ENCODE peak calls at places on chromosomes 7 and 10, in eight cellular contexts. R, L, E, C, T, Z, B and K are unnamed samples. For H3K9me3, the result is how much of the 10 kb centered on the place peaks cover.

GRCh38 chr10:100043344-100043743 is 33.6 kb upstream of the DNMBP start:
- DNase-seq in R (peak), L (no peak), E (no peak), C (no peak), T (no peak), Z (no peak), B (no peak), K (no peak)

GRCh38 chr10:113133497-113133896 is 183.4 kb downstream of the TCF7L2 start:
- DNase-seq in R (no peak), L (no peak), E (no peak), C (no peak), T (no peak), Z (no peak), B (no peak), K (no peak)

GRCh38 chr7:142478479-142479220 is 220.8 kb upstream of the PRSS58 start:
- DNase-seq in R (peak), L (no peak), E (no peak), C (no peak), T (no peak), Z (no peak), B (no peak), K (peak)

GRCh38 chr7:133887459-133887858 is 239.7 kb upstream of the LRGUK start:
- DNase-seq in R (no peak), L (no peak), E (no peak), C (no peak), T (no peak), Z (no peak), B (no peak), K (no peak)

GRCh38 chr7:18354686-18355085 is 140.9 kb upstream of the HDAC9 start:
- DNase-seq in R (no peak), L (no peak), E (no peak), C (no peak), T (no peak), Z (no peak), B (no peak), K (no peak)

GRCh38 chr10:44756235-44756634 is 154.9 kb upstream of the TMEM72 start:
- DNase-seq in R (no peak), L (no peak), E (no peak), C (peak), T (no peak), Z (no peak), B (no peak), K (no peak)

GRCh38 chr10:69786791-69787190 is 14.9 kb upstream of the COL13A1 start:
- DNase-seq in R (no peak), L (no peak), E (no peak), C (no peak), T (no peak), Z (no peak), B (no peak), K (no peak)

GRCh38 chr10:10798543-10799192 is 219.0 kb upstream of the CELF2 start:
- DNase-seq in R (no peak), L (peak), E (no peak), C (no peak), T (no peak), Z (no peak), B (no peak), K (peak)

GRCh38 chr7:73879977-73880681 is 19.2 kb downstream of the TMEM270 start:
- DNase-seq in R (no peak), L (no peak), E (no peak), C (no peak), T (peak), Z (no peak), B (no peak), K (peak)

GRCh38 chr10:83012866-83013265 is 1126.4 kb upstream of the GHITM start:
- DNase-seq in R (no peak), L (no peak), E (no peak), C (no peak), T (no peak), Z (no peak), B (no peak), K (no peak)

GRCh38 chr7:48637382-48637781 is 287.0 kb upstream of the CDC14C start:
- DNase-seq in R (no peak), L (no peak), E (no peak), C (no peak), T (no peak), Z (no peak), B (no peak), K (no peak)

GRCh38 chr7:131501422-131501821 is 55.0 kb downstream of the PODXL start:
- DNase-seq in R (peak), L (no peak), E (no peak), C (no peak), T (no peak), Z (peak), B (no peak), K (no peak)

GRCh38 chr7:105389090-105389650 is 449 bp upstream of the SRPK2 start:
- DNase-seq in R (peak), L (peak), E (no peak), C (peak), T (no peak), Z (peak), B (no peak), K (peak)

GRCh38 chr7:24729365-24730017 is 27.8 kb downstream of the GSDME start:
- DNase-seq in R (no peak), L (peak), E (no peak), C (no peak), T (peak), Z (no peak), B (no peak), K (no peak)

GRCh38 chr7:141359740-141360413 is 191.3 kb upstream of the AGK start:
- DNase-seq in R (no peak), L (no peak), E (no peak), C (no peak), T (no peak), Z (no peak), B (no peak), K (no peak)

GRCh38 chr7:110569486-110569885 is 521.4 kb upstream of the LRRN3 start:
- DNase-seq in R (no peak), L (no peak), E (no peak), C (no peak), T (no peak), Z (no peak), B (no peak), K (no peak)

GRCh38 chr10:108779501-108779900 is 1143.8 kb downstream of the XPNPEP1 start:
- DNase-seq in R (no peak), L (no peak), E (no peak), C (no peak), T (no peak), Z (no peak), B (no peak), K (no peak)

GRCh38 chr7:94656925-94657731 is 1.2 kb upstream of the SGCE start:
- DNase-seq in R (peak), L (no peak), E (no peak), C (peak), T (no peak), Z (peak), B (peak), K (no peak)

GRCh38 chr7:133853706-133854276 is 273.3 kb upstream of the LRGUK start:
- DNase-seq in R (peak), L (no peak), E (no peak), C (no peak), T (peak), Z (no peak), B (no peak), K (no peak)

DNA sequence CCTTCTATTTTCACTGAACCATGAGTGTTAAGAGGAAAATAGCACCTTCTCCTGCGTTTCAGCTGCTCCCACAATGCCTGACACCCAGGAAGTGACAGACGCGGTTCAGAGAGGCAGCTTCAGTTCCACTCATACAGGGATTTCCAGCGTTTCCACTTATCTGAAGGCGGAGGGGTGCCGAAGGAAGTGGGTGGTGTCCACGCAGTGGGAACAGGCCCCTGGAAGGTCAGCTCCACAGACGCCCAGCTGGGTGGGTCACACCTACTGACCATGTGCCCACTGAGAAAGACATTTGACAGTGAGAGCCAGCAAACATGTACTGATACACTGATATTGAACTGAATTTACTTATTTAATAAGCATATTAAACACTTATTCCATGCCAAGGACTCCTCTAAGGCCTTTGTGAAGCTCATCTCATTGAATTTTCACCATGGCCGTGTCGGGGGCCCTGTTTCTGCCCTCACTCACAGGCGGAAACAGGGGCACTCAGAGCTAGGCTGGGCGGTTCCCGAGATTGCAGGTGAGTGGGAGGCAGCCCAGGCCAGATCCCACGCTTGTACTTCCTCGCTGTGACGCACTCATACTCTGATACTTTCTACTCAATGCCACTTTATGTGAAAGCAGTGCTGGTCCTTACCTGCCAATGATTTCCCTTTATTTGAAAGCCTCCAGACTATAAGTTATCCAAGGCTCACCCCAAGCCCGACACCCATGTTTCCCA is 96.8 kb downstream of the TCERG1L start:
- DNase-seq in R (no peak), L (peak), E (no peak), C (no peak), T (no peak), Z (no peak), B (no peak), K (peak)
- H3K9me3 ChIP-seq in R (under half), L (under half), E (under half), C (under half), T (under half), Z (under half), B (under half), K (under half)

GRCh38 chr7:158185653-158186052 is 402.0 kb downstream of the PTPRN2 start:
- DNase-seq in R (no peak), L (no peak), E (no peak), C (no peak), T (no peak), Z (no peak), B (no peak), K (no peak)

GRCh38 chr7:158186406-158186805 is 401.2 kb downstream of the PTPRN2 start:
- DNase-seq in R (no peak), L (no peak), E (no peak), C (no peak), T (no peak), Z (no peak), B (no peak), K (no peak)

GRCh38 chr7:158190756-158191155 is 396.9 kb downstream of the PTPRN2 start:
- DNase-seq in R (no peak), L (no peak), E (no peak), C (no peak), T (no peak), Z (no peak), B (peak), K (no peak)

GRCh38 chr7:158188676-158189075 is 398.9 kb downstream of the PTPRN2 start:
- DNase-seq in R (no peak), L (no peak), E (no peak), C (no peak), T (no peak), Z (no peak), B (peak), K (no peak)

DNA sequence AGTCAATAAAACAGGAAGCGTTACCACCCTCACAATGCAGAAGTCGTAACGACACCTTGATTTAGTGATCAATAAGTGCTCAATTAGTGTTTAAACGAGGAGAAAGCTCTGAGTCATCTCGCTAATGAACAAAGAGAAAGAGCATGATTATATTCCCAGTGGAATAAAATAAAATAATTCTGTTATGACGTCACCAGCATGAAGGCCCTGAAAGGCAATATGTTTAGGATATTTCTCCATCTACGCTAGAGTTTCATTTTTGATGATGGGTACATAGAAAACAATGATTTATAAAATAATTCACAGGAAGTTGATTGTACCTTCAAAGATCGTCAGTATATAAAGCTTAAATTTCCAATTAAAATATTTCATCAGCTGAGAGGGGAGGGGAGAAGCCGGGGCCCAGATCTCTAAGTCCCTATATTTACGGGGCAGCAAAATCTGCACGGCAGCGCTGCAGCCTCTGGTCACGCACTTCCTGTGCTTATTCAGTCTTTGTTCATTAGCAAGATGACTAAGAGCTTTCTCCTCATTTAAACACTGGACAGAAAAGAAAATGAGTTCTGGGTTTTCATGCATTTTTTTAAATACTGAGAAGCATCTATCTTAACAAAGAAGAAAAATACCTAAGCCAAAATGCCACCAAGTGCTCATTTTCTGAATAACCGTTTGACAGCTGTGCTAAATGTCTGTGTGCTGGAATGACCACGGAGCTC is 400.4 kb downstream of the PTPRN2 start:
- DNase-seq in R (no peak), L (no peak), E (no peak), C (no peak), T (no peak), Z (no peak), B (no peak), K (no peak)
- H3K9me3 ChIP-seq in R (under half), L (under half), E (under half), C (under half), T (under half), Z (under half), B (under half), K (under half)

GRCh38 chr7:81865754-81866153 is 95.9 kb upstream of the HGF start:
- DNase-seq in R (no peak), L (no peak), E (no peak), C (no peak), T (no peak), Z (no peak), B (no peak), K (no peak)
- H3K9me3 ChIP-seq in R (under half), L (under half), E (under half), C (under half), T (under half), Z (under half), B (under half), K (under half)

GRCh38 chr7:153590571-153590970 is 461.6 kb upstream of the DPP6 start:
- DNase-seq in R (no peak), L (no peak), E (no peak), C (no peak), T (no peak), Z (no peak), B (no peak), K (no peak)

GRCh38 chr7:153584132-153584531 is 468.1 kb upstream of the DPP6 start:
- DNase-seq in R (no peak), L (no peak), E (no peak), C (no peak), T (no peak), Z (no peak), B (no peak), K (no peak)

GRCh38 chr7:153590136-153590535 is 462.1 kb upstream of the DPP6 start:
- DNase-seq in R (no peak), L (no peak), E (no peak), C (no peak), T (no peak), Z (no peak), B (no peak), K (no peak)

GRCh38 chr7:153588596-153588995 is 463.6 kb upstream of the DPP6 start:
- DNase-seq in R (no peak), L (no peak), E (no peak), C (no peak), T (no peak), Z (no peak), B (no peak), K (no peak)
- H3K9me3 ChIP-seq in R (under half), L (under half), E (under half), C (under half), T (under half), Z (under half), B (under half), K (under half)

GRCh38 chr10:42149027-42149700 is 489.2 kb downstream of the ZNF33B start:
- DNase-seq in R (no peak), L (no peak), E (peak), C (peak), T (no peak), Z (no peak), B (peak), K (no peak)

GRCh38 chr10:42149722-42150427 is 488.5 kb downstream of the ZNF33B start:
- DNase-seq in R (no peak), L (no peak), E (peak), C (no peak), T (no peak), Z (no peak), B (peak), K (no peak)

DNA sequence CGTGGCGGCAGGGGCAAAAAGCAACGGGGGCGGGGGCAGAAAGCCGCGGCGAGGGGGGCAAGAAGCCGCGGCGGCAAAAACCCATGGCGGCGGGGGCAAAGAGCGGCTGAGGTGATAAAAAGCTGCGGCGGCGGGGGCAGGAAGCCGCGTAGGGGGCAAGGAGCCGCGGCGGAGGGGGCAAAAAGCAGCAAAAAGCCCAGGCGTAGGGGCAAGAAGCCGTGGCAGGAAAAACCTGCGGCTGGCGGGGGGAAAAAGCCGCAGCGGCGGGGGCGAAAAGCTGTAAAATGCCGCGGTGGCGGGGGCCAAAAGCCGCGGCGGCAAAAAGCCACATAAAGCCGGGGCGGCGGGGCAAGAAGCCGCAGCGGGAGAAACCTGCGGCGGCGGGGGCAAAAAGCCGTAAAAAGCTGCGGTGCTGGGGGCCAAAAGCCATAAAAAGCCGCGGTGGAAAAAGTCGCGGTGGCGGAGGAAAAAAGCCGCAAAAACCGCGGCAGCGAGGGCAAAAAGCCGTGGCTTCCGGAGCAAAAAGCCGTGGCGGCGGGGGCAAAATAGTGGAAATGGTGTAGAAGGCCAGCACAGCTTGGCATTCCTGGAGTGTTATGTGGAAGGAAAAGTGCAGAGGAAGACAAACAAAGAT is 487.8 kb downstream of the ZNF33B start:
- DNase-seq in R (no peak), L (no peak), E (no peak), C (no peak), T (no peak), Z (no peak), B (peak), K (no peak)
- H3K9me3 ChIP-seq in R (under half), L (under half), E (under half), C (under half), T (under half), Z (under half), B (under half), K (under half)

DNA sequence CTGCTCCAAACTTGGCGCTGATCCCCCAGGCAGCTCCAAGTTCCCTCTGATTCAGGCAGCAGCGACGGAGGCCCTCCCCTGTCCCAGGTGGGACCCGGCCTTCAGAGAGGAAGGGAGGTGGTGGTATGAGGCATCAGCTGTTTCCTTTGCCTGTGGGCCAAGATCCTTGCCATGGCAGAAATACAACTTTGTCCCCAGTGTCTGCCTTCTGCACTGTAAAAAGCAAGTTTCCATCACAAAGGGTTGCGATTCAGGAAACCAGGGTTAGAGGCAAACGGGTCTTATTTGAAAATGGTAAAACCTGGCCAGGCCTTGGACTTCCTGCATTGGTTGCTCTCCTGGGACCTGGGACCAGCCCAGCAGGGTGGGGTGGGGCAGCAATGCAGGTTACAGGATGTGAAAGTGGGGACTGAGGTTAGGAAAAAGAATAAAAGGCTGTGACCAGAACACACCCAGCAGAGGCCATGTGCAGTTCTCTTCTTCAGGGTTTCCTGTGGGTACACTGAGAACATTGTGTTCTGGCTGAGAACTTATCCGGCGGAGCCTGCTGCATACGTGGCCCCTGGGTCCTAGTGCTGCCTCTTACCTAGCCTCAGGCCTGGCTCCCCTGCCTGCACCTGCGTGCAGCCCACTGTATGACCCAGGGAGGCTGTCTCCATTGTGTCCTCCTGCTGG is 25.1 kb upstream of the DDIT4 start:
- DNase-seq in R (peak), L (peak), E (peak), C (peak), T (peak), Z (peak), B (peak), K (peak)
- H3K9me3 ChIP-seq in R (under half), L (under half), E (under half), C (under half), T (under half), Z (under half), B (under half), K (under half)

GRCh38 chr7:149573519-149573918 is 75.9 kb upstream of the ZNF746 start:
- DNase-seq in R (no peak), L (no peak), E (no peak), C (no peak), T (no peak), Z (no peak), B (no peak), K (no peak)
- H3K9me3 ChIP-seq in R (under half), L (under half), E (under half), C (under half), T (under half), Z (under half), B (half or more), K (under half)

GRCh38 chr7:158087196-158087595 is 500.4 kb downstream of the PTPRN2 start:
- DNase-seq in R (no peak), L (no peak), E (no peak), C (peak), T (no peak), Z (no peak), B (no peak), K (peak)
- H3K9me3 ChIP-seq in R (under half), L (under half), E (under half), C (under half), T (under half), Z (under half), B (under half), K (under half)

GRCh38 chr7:42445691-42446090 is 208.7 kb upstream of the GLI3 start:
- DNase-seq in R (no peak), L (no peak), E (no peak), C (no peak), T (no peak), Z (no peak), B (no peak), K (no peak)
- H3K9me3 ChIP-seq in R (under half), L (under half), E (under half), C (under half), T (under half), Z (under half), B (under half), K (under half)

GRCh38 chr7:113405296-113406056 is 287.1 kb upstream of the SMIM30 start:
- DNase-seq in R (no peak), L (no peak), E (no peak), C (no peak), T (no peak), Z (no peak), B (no peak), K (no peak)

GRCh38 chr7:113404245-113404644 is 285.9 kb upstream of the SMIM30 start:
- DNase-seq in R (peak), L (no peak), E (no peak), C (no peak), T (no peak), Z (no peak), B (no peak), K (no peak)

DNA sequence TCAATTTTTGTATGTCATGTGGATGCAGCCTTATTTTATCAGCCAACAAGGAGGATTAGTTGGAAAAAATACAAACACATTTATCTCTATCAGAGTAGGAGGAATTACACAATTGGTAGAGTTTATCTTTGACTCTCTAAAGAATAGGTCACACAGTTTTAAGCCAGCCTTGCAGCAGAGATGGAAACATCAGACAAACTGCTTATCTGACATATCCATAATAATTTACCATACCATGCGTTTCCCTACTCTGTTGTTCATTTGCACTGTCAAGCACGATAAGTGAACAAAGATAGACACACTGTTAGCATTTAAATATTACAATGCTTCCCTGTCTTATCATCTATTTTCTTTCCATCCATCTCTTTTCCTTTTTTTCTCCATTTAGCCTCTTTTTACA is 283.7 kb upstream of the SMIM30 start:
- DNase-seq in R (no peak), L (no peak), E (no peak), C (no peak), T (no peak), Z (no peak), B (no peak), K (no peak)
- H3K9me3 ChIP-seq in R (under half), L (under half), E (under half), C (under half), T (under half), Z (under half), B (under half), K (under half)